ENCODE peak calls at places on chromosomes 1 and 21, in six cellular contexts. Y is colonic mucosa; B is CD4-positive, CD25-positive, alpha-beta regulatory T cell; G is right lobe of liver; S is esophagus squamous epithelium; O is CD8-positive, alpha-beta T cell. E is an unnamed sample. For H3K9me3, the result is how much of the 10 kb centered on the place peaks cover.

GRCh38 chr1:85656256-85656655 is 52.0 kb downstream of the ZNHIT6 start:
- DNase-seq in Y (no peak), B (no peak), G (no peak), S (no peak), O (no peak), E (no peak)

GRCh38 chr21:42514883-42515228 is 1.2 kb downstream of the SLC37A1 start:
- DNase-seq in Y (no peak), B (no peak), G (no peak), S (no peak), O (no peak), E (no peak)

GRCh38 chr1:185279571-185279970 is 37.5 kb downstream of the IVNS1ABP start:
- DNase-seq in Y (no peak), B (no peak), G (no peak), S (no peak), O (no peak), E (no peak)

GRCh38 chr1:220810179-220810653 is 23.5 kb downstream of the MTARC1 start:
- DNase-seq in Y (peak), B (peak), G (peak), S (peak), O (peak), E (peak)

GRCh38 chr1:31768939-31769704 is 5.0 kb upstream of the ADGRB2 start:
- DNase-seq in Y (no peak), B (no peak), G (no peak), S (no peak), O (no peak), E (no peak)

GRCh38 chr1:198254521-198254920 is 97.7 kb downstream of the NEK7 start:
- DNase-seq in Y (no peak), B (no peak), G (no peak), S (no peak), O (no peak), E (no peak)

GRCh38 chr1:227947678-227948492 is at the start of gene WNT9A:
- DNase-seq in Y (peak), B (no peak), G (peak), S (no peak), O (no peak), E (no peak)

GRCh38 chr1:72516826-72517225 is 234.5 kb upstream of the NEGR1 start:
- DNase-seq in Y (no peak), B (no peak), G (no peak), S (no peak), O (no peak), E (no peak)

GRCh38 chr21:34941162-34941561 is 107.9 kb downstream of the RUNX1 start:
- DNase-seq in Y (no peak), B (no peak), G (no peak), S (no peak), O (no peak), E (no peak)

GRCh38 chr1:3022511-3022973 is 1.3 kb downstream of the ACTRT2 start:
- DNase-seq in Y (no peak), B (no peak), G (no peak), S (no peak), O (no peak), E (peak)

GRCh38 chr1:30416221-30416820 is 307.1 kb downstream of the MATN1 start:
- DNase-seq in Y (no peak), B (no peak), G (no peak), S (no peak), O (no peak), E (no peak)

GRCh38 chr1:109559995-109560394 is 11.6 kb downstream of the GNAI3 start:
- DNase-seq in Y (no peak), B (no peak), G (no peak), S (no peak), O (no peak), E (no peak)

GRCh38 chr1:30652151-30652915 is 71.1 kb downstream of the MATN1 start:
- DNase-seq in Y (no peak), B (no peak), G (no peak), S (no peak), O (no peak), E (no peak)

GRCh38 chr1:27335506-27336422 is 6.1 kb upstream of the SYTL1 start:
- DNase-seq in Y (no peak), B (no peak), G (no peak), S (no peak), O (no peak), E (no peak)

GRCh38 chr1:230809205-230809990 is 58.9 kb downstream of the C1orf198 start:
- DNase-seq in Y (no peak), B (no peak), G (no peak), S (no peak), O (no peak), E (no peak)

GRCh38 chr1:91513160-91513559 is 12.5 kb downstream of the CDC7 start:
- DNase-seq in Y (no peak), B (peak), G (no peak), S (no peak), O (no peak), E (no peak)

GRCh38 chr1:85495556-85495955 is 30.6 kb upstream of the DDAH1 start:
- DNase-seq in Y (no peak), B (no peak), G (no peak), S (no peak), O (no peak), E (peak)

GRCh38 chr1:13809461-13810159 is 109.6 kb downstream of the PRDM2 start:
- DNase-seq in Y (no peak), B (peak), G (no peak), S (no peak), O (no peak), E (no peak)

GRCh38 chr1:175376194-175376593 is 183.6 kb upstream of the KIAA0040 start:
- DNase-seq in Y (no peak), B (peak), G (no peak), S (no peak), O (no peak), E (no peak)

DNA sequence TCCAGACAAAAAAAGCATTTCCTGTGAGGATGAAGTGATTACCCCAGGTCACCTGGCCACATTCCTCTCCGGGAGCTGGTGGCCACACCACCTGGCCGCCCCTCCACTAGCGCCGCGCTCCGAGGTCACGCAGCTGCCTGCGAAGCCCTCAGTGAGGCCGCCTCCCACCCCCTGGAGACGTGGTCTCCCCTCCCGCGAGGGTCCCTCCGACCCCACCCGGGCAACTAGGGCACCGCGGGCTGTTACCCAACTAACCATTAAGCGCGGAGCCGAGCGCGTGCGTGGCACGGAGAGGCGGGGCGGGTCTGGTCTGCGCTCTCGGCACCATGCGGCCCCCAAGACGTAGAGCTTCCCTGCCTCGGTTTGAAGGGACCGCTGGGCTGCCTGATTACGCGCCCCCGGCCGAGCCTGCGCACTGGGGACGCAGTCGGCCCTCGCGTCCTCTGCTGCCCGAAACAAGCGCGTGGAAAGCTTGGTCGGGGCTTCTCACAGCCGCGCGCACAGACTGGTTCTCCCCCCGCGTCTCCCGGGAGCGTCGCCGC is 106.5 kb downstream of the SLC16A1 start:
- DNase-seq in Y (no peak), B (no peak), G (no peak), S (no peak), O (no peak), E (no peak)
- H3K4me3 ChIP-seq in Y (peak), B (no peak), G (peak), S (peak), O (no peak), E (peak)

GRCh38 chr1:151801846-151802245 is 3.4 kb downstream of the LINGO4 start:
- DNase-seq in Y (no peak), B (no peak), G (no peak), S (no peak), O (no peak), E (no peak)

GRCh38 chr1:151803164-151803563 is 2.1 kb downstream of the LINGO4 start:
- DNase-seq in Y (no peak), B (no peak), G (no peak), S (no peak), O (no peak), E (no peak)

GRCh38 chr1:151800830-151801229 is 4.4 kb downstream of the LINGO4 start:
- DNase-seq in Y (no peak), B (no peak), G (no peak), S (no peak), O (no peak), E (no peak)

GRCh38 chr1:151802372-151802771 is 2.8 kb downstream of the LINGO4 start:
- DNase-seq in Y (no peak), B (no peak), G (no peak), S (no peak), O (no peak), E (no peak)

GRCh38 chr1:151801310-151801820 is 3.9 kb downstream of the LINGO4 start:
- DNase-seq in Y (no peak), B (no peak), G (no peak), S (no peak), O (no peak), E (no peak)
- H3K9me3 ChIP-seq in Y (under half), B (under half), G (under half), S (under half), O (under half), E (under half)

GRCh38 chr1:201712387-201713092 is 116.4 kb upstream of the IPO9 start:
- DNase-seq in Y (no peak), B (no peak), G (no peak), S (no peak), O (no peak), E (no peak)
- H3K27ac ChIP-seq in Y (peak), B (no peak), G (peak), S (peak), O (no peak), E (peak)

GRCh38 chr1:155011004-155011416 is 8.4 kb downstream of the ZBTB7B start:
- DNase-seq in Y (no peak), B (no peak), G (no peak), S (no peak), O (no peak), E (no peak)
- H3K4me3 ChIP-seq in Y (no peak), B (no peak), G (no peak), S (peak), O (no peak), E (peak)

GRCh38 chr1:98090351-98090750 is 169.5 kb upstream of the DPYD start:
- DNase-seq in Y (no peak), B (no peak), G (no peak), S (no peak), O (no peak), E (no peak)
- H3K9me3 ChIP-seq in Y (under half), B (under half), G (under half), S (under half), O (under half), E (under half)

GRCh38 chr1:234961468-234962339 is 166.9 kb downstream of the TOMM20 start:
- DNase-seq in Y (peak), B (no peak), G (peak), S (no peak), O (no peak), E (no peak)
- H3K27ac ChIP-seq in Y (peak), B (peak), G (peak), S (peak), O (peak), E (peak)

GRCh38 chr1:75129660-75130311 is 4.4 kb upstream of the LHX8 start:
- DNase-seq in Y (no peak), B (no peak), G (no peak), S (no peak), O (no peak), E (no peak)
- H3K4me3 ChIP-seq in Y (no peak), B (no peak), G (no peak), S (no peak), O (no peak), E (no peak)

DNA sequence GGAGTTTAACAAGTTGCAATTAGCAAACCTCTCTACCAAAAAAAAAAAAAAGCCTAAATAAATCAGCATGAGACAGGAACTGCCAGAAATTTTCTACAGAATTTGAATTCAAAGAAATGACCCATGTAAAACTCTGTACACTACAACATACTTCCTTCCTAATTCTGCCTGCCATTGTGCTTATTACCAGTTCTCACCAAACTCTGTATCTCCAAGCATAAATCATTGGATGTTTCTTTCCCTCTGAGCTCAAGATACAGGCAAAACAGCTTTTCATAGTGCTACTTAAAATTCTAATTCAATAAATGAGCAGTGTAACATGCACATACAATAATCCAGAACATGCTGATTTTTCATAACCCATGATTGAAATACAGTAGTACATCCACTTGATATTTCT is 87.0 kb downstream of the EIF4G3 start:
- DNase-seq in Y (no peak), B (peak), G (no peak), S (no peak), O (no peak), E (no peak)
- H3K9me3 ChIP-seq in Y (under half), B (under half), G (under half), S (under half), O (under half), E (under half)

GRCh38 chr21:38121888-38122705 is 134.7 kb upstream of the KCNJ15 start:
- DNase-seq in Y (no peak), B (no peak), G (no peak), S (no peak), O (no peak), E (no peak)

GRCh38 chr21:38119793-38120192 is 137.0 kb upstream of the KCNJ15 start:
- DNase-seq in Y (no peak), B (no peak), G (no peak), S (no peak), O (no peak), E (no peak)

GRCh38 chr21:38120984-38121855 is 135.6 kb upstream of the KCNJ15 start:
- DNase-seq in Y (no peak), B (no peak), G (no peak), S (no peak), O (no peak), E (no peak)

GRCh38 chr21:38126677-38127271 is 130.0 kb upstream of the KCNJ15 start:
- DNase-seq in Y (peak), B (peak), G (peak), S (no peak), O (peak), E (peak)

GRCh38 chr21:38123626-38124025 is 133.2 kb upstream of the KCNJ15 start:
- DNase-seq in Y (no peak), B (no peak), G (no peak), S (no peak), O (no peak), E (no peak)
- H3K27ac ChIP-seq in Y (no peak), B (no peak), G (no peak), S (no peak), O (no peak), E (no peak)

DNA sequence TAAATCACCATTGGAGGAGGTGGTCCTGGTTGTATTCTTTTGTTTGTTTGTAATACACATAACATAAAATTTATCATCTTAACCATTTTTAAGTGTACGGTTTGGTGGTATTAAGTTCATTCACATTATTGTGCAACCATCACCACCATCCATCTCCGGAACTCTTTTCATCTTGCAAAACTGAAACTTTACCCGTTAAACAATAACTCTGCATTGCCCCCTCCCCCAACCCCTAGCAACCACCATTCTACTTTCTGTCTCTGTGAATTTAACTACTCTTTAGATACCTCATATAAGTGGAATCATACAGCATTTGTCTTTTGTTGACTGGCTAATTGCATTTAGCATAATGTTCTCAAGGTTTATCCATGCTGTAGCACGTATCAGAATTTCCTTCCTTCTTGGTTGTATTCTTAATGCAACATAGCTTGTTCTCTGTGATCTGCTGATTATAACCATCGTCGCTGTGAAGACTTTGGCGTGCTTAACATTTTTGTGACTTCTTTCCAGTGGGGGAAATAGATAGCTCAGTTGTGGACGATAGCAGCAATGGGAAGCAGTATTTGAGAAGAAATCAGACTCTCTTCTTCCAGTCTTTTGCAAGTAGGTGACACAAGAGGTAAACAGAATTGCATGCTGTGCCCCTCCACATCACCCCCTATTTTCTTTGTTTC is 117.5 kb upstream of the HOOK1 start:
- DNase-seq in Y (no peak), B (peak), G (no peak), S (no peak), O (no peak), E (no peak)
- H3K4me3 ChIP-seq in Y (no peak), B (peak), G (no peak), S (no peak), O (peak), E (peak)